ENCODE peak calls at places on chromosomes 16 and 17, in eight cellular contexts. M, C, O, N, H, F, R and E are unnamed samples.

GRCh38 chr16:85729452-85729851 is 21.4 kb downstream of the C16orf74 start:
- DNase-seq in M (no peak), C (no peak), O (no peak), N (no peak), H (no peak), F (no peak), R (no peak), E (no peak)

GRCh38 chr17:40361063-40361924 is 3.2 kb downstream of the GJD3 start:
- DNase-seq in M (no peak), C (no peak), O (no peak), N (no peak), H (no peak), F (no peak), R (no peak), E (no peak)

GRCh38 chr17:30312218-30312617 is 20.5 kb upstream of the BLMH start:
- DNase-seq in M (no peak), C (no peak), O (no peak), N (no peak), H (no peak), F (no peak), R (no peak), E (no peak)

GRCh38 chr17:61409301-61410099 is 9.9 kb downstream of the TBX2 start:
- DNase-seq in M (no peak), C (peak; percentile 77), O (peak; percentile 76), N (peak; percentile 75), H (peak; percentile 63), F (peak; percentile 69), R (no peak), E (peak; percentile 57)

GRCh38 chr17:511001-511690 is 158.5 kb upstream of the RPH3AL start:
- DNase-seq in M (no peak), C (peak; percentile 56), O (no peak), N (no peak), H (no peak), F (no peak), R (no peak), E (peak; percentile 86)

GRCh38 chr16:1540556-1540855 is 7.0 kb downstream of the TMEM204 start:
- DNase-seq in M (no peak), C (no peak), O (no peak), N (no peak), H (no peak), F (no peak), R (no peak), E (no peak)

GRCh38 chr17:58525239-58525638 is 10.8 kb upstream of the MTMR4 start:
- DNase-seq in M (no peak), C (peak; percentile 67), O (no peak), N (peak; percentile 39), H (no peak), F (no peak), R (no peak), E (peak; percentile 92)

GRCh38 chr16:50606431-50607050 is 58.3 kb downstream of the NKD1 start:
- DNase-seq in M (no peak), C (no peak), O (no peak), N (no peak), H (no peak), F (no peak), R (no peak), E (no peak)

GRCh38 chr16:88739975-88740726 is 33.8 kb downstream of the CTU2 start:
- DNase-seq in M (no peak), C (no peak), O (no peak), N (no peak), H (no peak), F (no peak), R (no peak), E (no peak)

GRCh38 chr17:70369296-70369855 is 200.0 kb downstream of the KCNJ2 start:
- DNase-seq in M (no peak), C (no peak), O (no peak), N (no peak), H (no peak), F (no peak), R (no peak), E (no peak)

GRCh38 chr17:39213852-39214251 is 11.9 kb downstream of the STAC2 start:
- DNase-seq in M (no peak), C (no peak), O (no peak), N (peak; percentile 53), H (peak; percentile 73), F (no peak), R (no peak), E (no peak)

GRCh38 chr17:3004925-3005324 is 58.5 kb downstream of the OR1D5 start:
- DNase-seq in M (no peak), C (no peak), O (no peak), N (no peak), H (peak; percentile 55), F (no peak), R (no peak), E (no peak)

GRCh38 chr16:46482895-46483294 is 138.3 kb downstream of the SHCBP1 start:
- DNase-seq in M (no peak), C (no peak), O (no peak), N (no peak), H (no peak), F (no peak), R (no peak), E (no peak)

GRCh38 chr16:28821874-28822519 is 802 bp upstream of the ATXN2L start:
- DNase-seq in M (no peak), C (no peak), O (no peak), N (no peak), H (no peak), F (no peak), R (no peak), E (no peak)

GRCh38 chr16:28823719-28824547 is 1.1 kb downstream of the ATXN2L start:
- DNase-seq in M (peak; percentile 76), C (peak; percentile 98), O (peak; percentile 97), N (peak; percentile 96), H (peak; percentile 97), F (peak; percentile 95), R (peak; percentile 99), E (peak; percentile 98)

GRCh38 chr16:28824548-28824973 is 1.8 kb downstream of the ATXN2L start:
- DNase-seq in M (no peak), C (no peak), O (no peak), N (no peak), H (no peak), F (no peak), R (no peak), E (no peak)

GRCh38 chr16:28823291-28823718 is 506 bp downstream of the ATXN2L start:
- DNase-seq in M (no peak), C (no peak), O (peak; percentile 42), N (no peak), H (peak; percentile 59), F (no peak), R (no peak), E (no peak)

GRCh38 chr16:28822520-28823290 is at the start of gene ATXN2L:
- DNase-seq in M (peak; percentile 72), C (peak; percentile 93), O (peak; percentile 90), N (peak; percentile 92), H (peak; percentile 98), F (peak; percentile 92), R (peak; percentile 96), E (peak; percentile 97)
- TF ChIP-seq CTCF in M (no peak), C (no peak), O (no peak), N (no peak), H (peak; percentile 17), F (no peak), R (peak; percentile 33), E (no peak)

GRCh38 chr17:43832168-43832975 is 574 bp downstream of the MPP3 start:
- DNase-seq in M (no peak), C (peak; percentile 40), O (peak; percentile 24), N (peak; percentile 85), H (peak; percentile 69), F (no peak), R (no peak), E (peak; percentile 73)
- TF ChIP-seq CTCF in M (no peak), C (no peak), O (no peak), N (no peak), H (no peak), F (no peak), R (no peak), E (no peak)

DNA sequence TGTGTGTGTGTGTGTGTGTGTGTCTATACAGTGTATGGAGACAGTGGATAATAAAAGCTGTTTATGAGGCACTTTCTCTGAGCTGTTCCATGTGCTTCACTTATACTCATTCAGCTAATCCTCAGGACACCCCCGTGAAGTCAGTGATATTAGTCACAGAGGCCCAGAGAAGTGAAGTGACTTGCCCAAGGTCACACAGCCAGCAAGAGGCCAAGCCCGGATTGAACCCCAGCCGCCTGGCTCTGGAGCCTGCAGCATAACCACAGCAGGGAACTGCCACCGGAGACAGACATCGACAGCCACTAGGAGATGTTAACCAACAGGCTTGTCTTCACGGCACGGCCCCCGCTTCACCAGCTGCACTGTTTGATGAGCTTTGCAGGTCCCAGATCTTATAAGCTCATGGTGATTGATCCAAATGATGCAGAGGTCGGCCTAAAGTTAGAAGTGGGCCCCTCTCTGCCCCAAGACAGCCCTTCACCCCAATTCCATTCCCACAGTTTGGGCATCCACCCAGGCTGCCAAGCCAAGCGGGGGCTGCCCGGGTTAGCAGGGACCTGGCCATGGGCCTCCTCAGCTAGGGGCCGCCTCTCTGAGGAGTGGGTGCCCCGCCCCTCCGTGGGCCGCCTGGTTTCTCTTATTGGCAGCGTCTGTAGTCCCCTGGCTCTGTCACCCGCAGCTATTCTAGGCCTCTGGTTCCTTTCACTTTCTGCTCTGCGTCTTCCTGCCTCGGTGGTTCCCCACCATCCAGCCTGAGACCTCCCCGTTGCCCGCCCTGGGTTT is 30.9 kb downstream of the SOCS1 start:
- DNase-seq in M (no peak), C (no peak), O (no peak), N (no peak), H (peak; percentile 63), F (peak; percentile 95), R (no peak), E (no peak)
- TF ChIP-seq CTCF in M (no peak), C (no peak), O (no peak), N (no peak), H (no peak), F (no peak), R (no peak), E (no peak)

DNA sequence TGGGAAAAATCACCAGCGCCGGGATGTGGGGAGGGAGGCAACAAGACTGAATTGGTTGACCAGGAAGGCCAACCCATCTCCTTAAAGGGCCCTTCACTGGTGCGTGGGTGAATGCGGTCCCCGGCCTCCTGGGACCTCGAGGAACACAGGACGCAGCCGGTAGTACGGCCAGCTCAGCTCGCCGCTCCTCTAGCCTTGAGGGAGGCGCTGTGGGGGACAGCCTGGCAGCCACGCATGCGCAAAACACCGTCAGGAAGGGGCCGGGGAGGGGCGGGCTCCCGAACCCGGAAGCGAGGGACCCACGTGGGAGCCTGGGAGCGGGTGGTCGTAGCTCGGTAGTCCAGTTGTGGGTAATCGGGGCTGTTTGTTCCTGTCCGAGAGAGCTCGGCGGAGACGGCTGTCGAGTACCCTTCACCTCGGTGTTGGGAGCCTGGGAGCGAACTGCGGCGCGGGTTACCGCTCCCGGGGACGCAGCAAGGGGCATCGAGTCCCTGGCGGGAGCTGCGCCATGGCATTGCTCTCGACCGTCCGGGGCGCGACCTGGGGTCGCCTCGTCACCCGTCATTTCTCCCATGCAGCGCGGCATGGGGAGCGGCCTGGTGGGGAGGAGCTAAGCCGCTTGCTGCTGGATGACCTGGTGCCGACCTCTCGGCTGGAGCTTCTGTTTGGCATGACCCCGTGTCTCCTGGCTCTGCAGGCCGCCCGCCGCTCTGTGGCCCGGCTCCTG is at the start of gene MRM1:
- DNase-seq in M (no peak), C (peak; percentile 93), O (peak; percentile 94), N (peak; percentile 93), H (peak; percentile 95), F (peak; percentile 96), R (peak; percentile 97), E (peak; percentile 87)
- TF ChIP-seq CTCF in M (no peak), C (peak; percentile 15), O (no peak), N (no peak), H (peak; percentile 17), F (peak; percentile 18), R (peak; percentile 44), E (peak; percentile 7)